ENCODE peak calls at places on chromosome 3, in five cellular contexts. R, D, G, P and F are unnamed samples.

GRCh38 chr3:156175570-156175969 is 55.2 kb downstream of the KCNAB1 start:
- DNase-seq in R (peak; percentile 20), D (no peak), G (no peak), P (no peak), F (no peak)

GRCh38 chr3:56851966-56852884 is 50.5 kb upstream of the ARHGEF3 start:
- DNase-seq in R (peak; percentile 8), D (no peak), G (no peak), P (no peak), F (no peak)

GRCh38 chr3:33717616-33717865 is 513 bp downstream of the CLASP2 start:
- DNase-seq in R (no peak), D (peak; percentile 82), G (no peak), P (peak; percentile 51), F (peak; percentile 6)

GRCh38 chr3:179671709-179672337 is 19.0 kb downstream of the USP13 start:
- DNase-seq in R (no peak), D (no peak), G (no peak), P (no peak), F (no peak)

GRCh38 chr3:155019576-155019975 is 60.5 kb upstream of the MME start:
- DNase-seq in R (peak; percentile 52), D (no peak), G (no peak), P (no peak), F (peak; percentile 18)

GRCh38 chr3:143445118-143445517 is 325.5 kb downstream of the CHST2 start:
- DNase-seq in R (peak; percentile 17), D (no peak), G (no peak), P (no peak), F (peak; percentile 66)

GRCh38 chr3:113685956-113686721 is 10.3 kb downstream of the USF3 start:
- DNase-seq in R (peak; percentile 67), D (peak; percentile 64), G (no peak), P (no peak), F (peak; percentile 56)

GRCh38 chr3:45832691-45833090 is 9.2 kb downstream of the LZTFL1 start:
- DNase-seq in R (peak; percentile 4), D (peak; percentile 45), G (no peak), P (no peak), F (no peak)

GRCh38 chr3:50345586-50345985 is at the start of gene ZMYND10:
- DNase-seq in R (peak; percentile 35), D (peak; percentile 91), G (peak; percentile 76), P (peak; percentile 59), F (no peak)

GRCh38 chr3:72553298-72553697 is 294.9 kb downstream of the SHQ1 start:
- DNase-seq in R (no peak), D (no peak), G (no peak), P (no peak), F (no peak)

GRCh38 chr3:115806501-115806900 is 183.2 kb downstream of the GAP43 start:
- DNase-seq in R (no peak), D (no peak), G (no peak), P (no peak), F (no peak)

GRCh38 chr3:73622135-73622534 is 2.6 kb downstream of the PDZRN3 start:
- DNase-seq in R (peak; percentile 63), D (peak; percentile 31), G (no peak), P (no peak), F (no peak)

DNA sequence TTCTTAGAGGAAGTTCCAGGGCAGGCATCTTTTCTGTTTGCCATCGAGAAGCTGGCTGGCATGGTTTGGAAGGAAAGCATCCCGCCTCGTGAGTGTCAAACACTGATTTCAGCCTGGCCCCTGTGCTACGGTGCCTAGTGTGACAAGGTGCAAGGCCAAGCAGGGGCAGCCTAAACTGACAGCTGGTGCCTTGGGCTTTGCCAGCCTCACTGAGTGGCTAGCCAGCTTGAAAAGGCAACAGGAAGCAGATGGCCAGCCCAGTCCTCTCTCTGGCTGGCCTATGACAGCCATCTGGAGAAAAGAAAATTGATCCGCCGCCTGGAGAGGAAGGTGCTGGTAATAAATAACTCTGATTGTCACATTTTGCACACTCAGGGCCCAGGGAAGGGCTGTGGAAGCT is 52.2 kb downstream of the C3orf85 start:
- DNase-seq in R (no peak), D (no peak), G (no peak), P (no peak), F (no peak)
- H3K4me3 ChIP-seq in R (no peak overlapping the region), D (no peak overlapping the region), G (no peak overlapping the region), P (no peak overlapping the region), F (no peak overlapping the region)

GRCh38 chr3:67334588-67334987 is 319.8 kb downstream of the SUCLG2 start:
- DNase-seq in R (no peak), D (no peak), G (no peak), P (no peak), F (no peak)
- H3K4me3 ChIP-seq in R (no peak overlapping the region), D (no peak overlapping the region), G (no peak overlapping the region), P (no peak overlapping the region), F (no peak overlapping the region)

GRCh38 chr3:40381904-40382616 is 4.9 kb upstream of the ENTPD3 start:
- DNase-seq in R (no peak), D (no peak), G (no peak), P (no peak), F (no peak)

GRCh38 chr3:40387895-40388254 is 891 bp downstream of the ENTPD3 start:
- DNase-seq in R (no peak), D (peak; percentile 33), G (no peak), P (no peak), F (no peak)

GRCh38 chr3:40386213-40386612 is 771 bp upstream of the ENTPD3 start:
- DNase-seq in R (no peak), D (no peak), G (no peak), P (no peak), F (no peak)

GRCh38 chr3:40382617-40382979 is 4.4 kb upstream of the ENTPD3 start:
- DNase-seq in R (no peak), D (no peak), G (no peak), P (no peak), F (no peak)

DNA sequence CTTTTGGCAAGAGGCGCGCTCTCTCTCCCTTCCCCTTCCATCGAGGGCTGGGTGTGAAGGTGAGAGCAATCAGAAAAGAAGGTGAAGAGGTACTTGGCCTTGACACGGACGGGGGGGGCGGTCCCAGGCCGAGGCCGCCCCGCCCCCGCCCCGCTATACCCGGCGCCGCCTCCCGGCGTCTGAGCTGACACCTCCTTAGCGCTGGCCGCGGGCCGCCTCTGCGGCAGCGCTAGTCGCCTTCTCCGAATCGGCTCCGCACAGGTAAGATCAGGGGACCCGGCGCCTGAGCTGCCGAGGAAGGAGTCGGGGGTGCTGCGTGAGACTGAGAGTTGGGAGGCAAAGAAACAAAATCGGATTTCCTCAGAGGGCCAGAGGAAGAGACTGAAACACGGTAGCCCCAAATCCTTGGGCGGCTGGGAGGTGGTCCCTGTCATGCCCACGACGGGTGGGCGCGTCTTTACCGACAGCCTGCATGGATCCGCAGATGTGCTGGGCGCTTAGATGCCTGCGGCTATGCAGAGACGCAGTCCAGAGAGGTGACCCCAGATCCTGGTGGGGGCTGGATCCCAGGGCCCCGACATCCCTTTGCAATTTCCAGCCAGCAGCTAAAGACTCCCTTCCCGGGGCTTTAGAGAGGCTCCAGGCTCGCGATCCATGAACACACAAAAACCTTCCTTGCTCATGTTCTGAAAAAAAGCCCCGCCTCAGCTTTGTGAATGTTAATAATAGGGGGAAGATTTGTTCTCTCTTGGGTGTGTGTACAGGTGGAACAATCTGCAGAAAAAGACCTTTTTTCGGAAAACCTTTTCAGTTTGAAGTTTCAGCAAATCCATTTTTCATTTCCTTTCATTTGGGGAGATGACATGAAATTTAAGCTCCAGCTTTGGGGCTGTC is at the start of gene ENTPD3:
- DNase-seq in R (no peak), D (peak; percentile 87), G (peak; percentile 18), P (no peak), F (no peak)
- H3K4me3 ChIP-seq in R (peak within 1 kb of the TSS; percentile 33), D (peak within 1 kb of the TSS; percentile 88), G (peak within 1 kb of the TSS; percentile 44), P (peak within 1 kb of the TSS; percentile 11), F (peak within 1 kb of the TSS; percentile 52)

GRCh38 chr3:13715961-13716360 is 163.9 kb downstream of the WNT7A start:
- DNase-seq in R (no peak), D (no peak), G (no peak), P (no peak), F (no peak)

GRCh38 chr3:13713396-13713795 is 164.5 kb downstream of the FBLN2 start:
- DNase-seq in R (no peak), D (no peak), G (no peak), P (no peak), F (no peak)

GRCh38 chr3:13715167-13715954 is 164.5 kb downstream of the WNT7A start:
- DNase-seq in R (no peak), D (no peak), G (no peak), P (peak; percentile 7), F (no peak)

GRCh38 chr3:13712682-13713180 is 163.8 kb downstream of the FBLN2 start:
- DNase-seq in R (no peak), D (no peak), G (no peak), P (no peak), F (no peak)

DNA sequence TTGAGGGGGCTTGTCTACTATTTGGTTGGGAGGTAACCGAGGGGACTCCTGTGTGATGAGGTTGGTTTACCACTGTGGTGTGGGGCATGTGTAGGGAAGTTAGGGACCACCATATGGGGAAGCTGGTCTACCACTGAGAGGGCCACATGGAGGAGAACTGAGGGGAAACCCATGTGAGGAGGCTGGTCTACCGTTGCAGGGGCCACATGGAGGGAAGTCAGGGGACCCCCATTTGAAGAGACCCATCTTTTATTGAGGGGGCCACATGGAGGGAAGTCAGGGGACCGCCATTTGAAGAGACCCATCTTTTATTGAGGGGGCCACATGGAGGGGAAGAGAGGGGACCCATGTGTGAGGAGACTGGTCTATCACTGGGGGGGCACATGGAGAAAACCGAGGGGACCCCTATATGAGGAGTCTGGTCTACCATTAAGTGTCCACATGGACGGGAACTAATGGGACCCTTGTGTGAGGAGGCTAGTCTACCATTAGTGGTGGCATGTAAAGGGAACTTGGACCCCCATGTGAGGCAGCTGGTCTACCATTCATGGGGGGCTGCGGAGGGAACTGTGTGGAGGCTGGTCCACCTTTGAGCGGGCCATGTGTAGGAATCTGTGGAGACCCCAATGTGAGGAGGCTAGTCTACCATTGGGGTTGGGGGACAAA is 165.5 kb downstream of the FBLN2 start:
- DNase-seq in R (no peak), D (no peak), G (no peak), P (peak; percentile 9), F (no peak)
- H3K4me3 ChIP-seq in R (no peak overlapping the region), D (no peak overlapping the region), G (no peak overlapping the region), P (no peak overlapping the region), F (no peak overlapping the region)

GRCh38 chr3:169143471-169143870 is 520.0 kb downstream of the MECOM start:
- DNase-seq in R (no peak), D (no peak), G (no peak), P (no peak), F (no peak)
- H3K4me3 ChIP-seq in R (no peak overlapping the region), D (no peak overlapping the region), G (no peak overlapping the region), P (no peak overlapping the region), F (peak overlapping the region; percentile 87)

GRCh38 chr3:10015476-10015904 is 10.7 kb upstream of the FANCD2 start:
- DNase-seq in R (peak; percentile 98), D (no peak), G (no peak), P (peak; percentile 88), F (peak; percentile 75)
- H3K4me3 ChIP-seq in R (no peak overlapping the region), D (no peak overlapping the region), G (no peak overlapping the region), P (no peak overlapping the region), F (no peak overlapping the region)

GRCh38 chr3:48426944-48427629 is 2.8 kb downstream of the PLXNB1 start:
- DNase-seq in R (peak; percentile 31), D (no peak), G (no peak), P (no peak), F (no peak)
- H3K4me3 ChIP-seq in R (peak overlapping the region; percentile 68), D (peak overlapping the region; percentile 84), G (no peak overlapping the region), P (no peak overlapping the region), F (peak overlapping the region; percentile 79)